ENCODE peak calls at places on chromosomes 1 and 21, in four cellular contexts. G is neural progenitor cell, Q is K562, W is OCI-LY7. A is an unnamed sample.

GRCh38 chr1:201020647-201021332 is 2.7 kb downstream of the KIF21B start:
- DNase-seq in G (peak), Q (peak), W (peak), A (peak)

GRCh38 chr1:54488831-54489626 is 59.0 kb upstream of the ACOT11 start:
- DNase-seq in G (peak), Q (peak), W (peak), A (peak)

GRCh38 chr1:20634594-20635084 is 1.4 kb downstream of the PINK1 start:
- DNase-seq in G (peak), Q (peak), W (no peak), A (peak)

GRCh38 chr1:85343213-85343611 is 66.8 kb upstream of the BCL10 start:
- DNase-seq in G (no peak), Q (no peak), W (no peak), A (no peak)

GRCh38 chr1:18539171-18539570 is 58.4 kb downstream of the KLHDC7A start:
- DNase-seq in G (no peak), Q (no peak), W (peak), A (no peak)

GRCh38 chr1:197688233-197688632 is 87.0 kb downstream of the DENND1B start:
- DNase-seq in G (no peak), Q (no peak), W (no peak), A (no peak)

GRCh38 chr1:181801617-181802016 is 259.9 kb downstream of the ZNF648 start:
- DNase-seq in G (no peak), Q (no peak), W (no peak), A (no peak)

GRCh38 chr1:11045428-11046269 is 1.4 kb downstream of the MASP2 start:
- DNase-seq in G (peak), Q (peak), W (no peak), A (no peak)

GRCh38 chr21:31335957-31336738 is 7.9 kb downstream of the TIAM1 start:
- DNase-seq in G (no peak), Q (no peak), W (no peak), A (no peak)

GRCh38 chr1:5572794-5573193 is 419.4 kb downstream of the NPHP4 start:
- DNase-seq in G (no peak), Q (no peak), W (no peak), A (no peak)

GRCh38 chr1:207327994-207328393 is 6.5 kb downstream of the CD55 start:
- DNase-seq in G (no peak), Q (no peak), W (no peak), A (no peak)

GRCh38 chr21:42971897-42972275 is 2.5 kb upstream of the PKNOX1 start:
- DNase-seq in G (no peak), Q (peak), W (no peak), A (no peak)

GRCh38 chr21:41639336-41639735 is 127.5 kb downstream of the RIPK4 start:
- DNase-seq in G (no peak), Q (no peak), W (no peak), A (no peak)

GRCh38 chr1:232328496-232329102 is 301.3 kb downstream of the SIPA1L2 start:
- DNase-seq in G (no peak), Q (no peak), W (no peak), A (no peak)

GRCh38 chr1:234533034-234533571 is 54.1 kb upstream of the TARBP1 start:
- DNase-seq in G (no peak), Q (no peak), W (no peak), A (no peak)
- H3K4me2 ChIP-seq in G (no peak), Q (no peak), W (no peak), A (no peak)

GRCh38 chr1:227744668-227745067 is 9.4 kb downstream of the SNAP47 start:
- DNase-seq in G (no peak), Q (no peak), W (no peak), A (no peak)

GRCh38 chr1:227747382-227747781 is 12.1 kb downstream of the SNAP47 start:
- DNase-seq in G (no peak), Q (no peak), W (no peak), A (no peak)

GRCh38 chr1:227746676-227747075 is 11.4 kb downstream of the SNAP47 start:
- DNase-seq in G (no peak), Q (no peak), W (no peak), A (no peak)

GRCh38 chr1:227747948-227748495 is 12.8 kb downstream of the SNAP47 start:
- DNase-seq in G (no peak), Q (no peak), W (no peak), A (no peak)

DNA sequence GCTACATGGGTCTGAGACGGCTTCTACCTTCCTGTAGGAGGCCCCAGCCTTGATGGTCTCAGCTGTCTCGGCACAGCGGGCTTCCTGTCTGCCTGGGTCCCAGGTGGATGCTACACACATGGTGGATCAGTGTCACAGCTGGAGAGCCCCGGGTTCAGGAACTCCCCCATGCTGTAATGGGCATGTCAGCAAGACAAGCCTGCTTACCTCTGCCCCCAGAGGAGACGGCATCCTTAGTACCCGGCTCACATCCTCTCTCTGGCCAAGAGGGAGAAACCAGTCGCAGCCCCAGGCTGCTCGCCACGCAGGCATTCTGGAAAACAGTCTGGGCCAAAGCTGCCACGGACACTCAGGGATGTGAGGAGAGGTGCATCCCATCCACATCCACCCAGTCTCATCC is 10.3 kb downstream of the SNAP47 start:
- DNase-seq in G (no peak), Q (no peak), W (no peak), A (no peak)
- H3K4me2 ChIP-seq in G (no peak), Q (no peak), W (no peak), A (no peak)

DNA sequence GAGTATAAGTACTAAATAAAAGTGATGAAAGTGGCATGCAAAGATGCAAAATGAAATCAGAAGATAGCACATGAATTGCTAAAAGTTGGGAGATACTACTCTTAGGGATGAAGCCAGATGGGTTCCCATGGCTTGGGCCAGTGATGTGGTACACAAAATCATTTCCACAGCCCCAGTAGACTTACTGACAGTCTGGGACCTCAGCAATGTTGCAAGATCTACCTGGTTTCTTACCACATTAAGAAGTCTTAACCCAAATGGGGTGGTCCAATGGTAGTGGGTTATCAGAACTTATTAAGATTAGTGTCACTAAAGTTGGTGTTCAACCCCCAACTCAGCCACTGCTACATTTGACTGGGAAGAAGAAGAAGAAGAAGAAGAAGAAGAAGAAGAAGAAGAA is 227.7 kb upstream of the IRF2BP2 start:
- DNase-seq in G (no peak), Q (no peak), W (no peak), A (no peak)
- H3K4me2 ChIP-seq in G (no peak), Q (no peak), W (no peak), A (no peak)

GRCh38 chr1:34655206-34655909 is 99.5 kb upstream of the GJB5 start:
- DNase-seq in G (no peak), Q (no peak), W (peak), A (no peak)
- H3K4me2 ChIP-seq in G (peak), Q (no peak), W (no peak), A (no peak)

GRCh38 chr1:158819461-158820443 is 11.4 kb upstream of the MNDA start:
- DNase-seq in G (no peak), Q (peak), W (no peak), A (no peak)
- H3K4me2 ChIP-seq in G (no peak), Q (peak), W (no peak), A (no peak)

GRCh38 chr1:168653567-168653966 is 75.4 kb downstream of the DPT start:
- DNase-seq in G (no peak), Q (no peak), W (no peak), A (no peak)
- H3K4me2 ChIP-seq in G (no peak), Q (no peak), W (no peak), A (no peak)

DNA sequence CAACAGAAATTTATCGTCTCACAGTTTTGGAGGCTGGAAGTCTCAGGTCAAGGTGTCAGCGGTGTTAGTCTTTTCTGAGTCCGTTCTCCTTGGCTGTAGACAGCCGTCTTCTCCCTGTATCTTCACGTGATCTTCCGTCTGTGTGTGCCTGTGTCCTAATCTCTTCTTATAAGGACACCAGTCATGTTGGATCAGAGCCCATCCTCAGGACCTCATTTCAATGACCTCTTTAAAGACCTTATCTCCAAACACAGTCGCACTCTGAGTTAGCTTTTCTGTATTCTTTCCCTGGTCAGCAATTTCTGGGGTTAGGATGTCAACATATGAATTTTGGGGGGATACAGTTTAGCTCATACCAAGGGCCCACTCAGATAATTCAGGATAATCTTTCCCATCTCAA is 247.7 kb downstream of the PRDM2 start:
- DNase-seq in G (no peak), Q (no peak), W (no peak), A (no peak)
- H3K4me2 ChIP-seq in G (no peak), Q (no peak), W (no peak), A (no peak)